ENCODE peak calls at places on chromosome 4, in six cellular contexts. L, K, Y, F, T and C are unnamed samples.

GRCh38 chr4:107734120-107734519 is 14.1 kb upstream of the PAPSS1 start:
- DNase-seq in L (peak), K (no peak), Y (no peak), F (no peak), T (no peak), C (no peak)

GRCh38 chr4:92600638-92601037 is 296.9 kb downstream of the GRID2 start:
- DNase-seq in L (peak), K (no peak), Y (no peak), F (no peak), T (no peak), C (no peak)

GRCh38 chr4:113446019-113446418 is 315.5 kb downstream of the CAMK2D start:
- DNase-seq in L (no peak), K (peak), Y (no peak), F (no peak), T (no peak), C (no peak)

GRCh38 chr4:11415409-11416070 is 13.2 kb downstream of the HS3ST1 start:
- DNase-seq in L (no peak), K (no peak), Y (no peak), F (no peak), T (no peak), C (no peak)

GRCh38 chr4:65668201-65669007 is 1.9 kb downstream of the EPHA5 start:
- DNase-seq in L (peak), K (no peak), Y (no peak), F (no peak), T (peak), C (peak)

GRCh38 chr4:13348216-13348615 is 135.9 kb downstream of the RAB28 start:
- DNase-seq in L (no peak), K (no peak), Y (no peak), F (no peak), T (no peak), C (no peak)

GRCh38 chr4:2788101-2788500 is 4.8 kb upstream of the SH3BP2 start:
- DNase-seq in L (no peak), K (no peak), Y (no peak), F (no peak), T (no peak), C (no peak)

GRCh38 chr4:94488667-94489066 is 36.9 kb downstream of the PDLIM5 start:
- DNase-seq in L (no peak), K (peak), Y (no peak), F (peak), T (no peak), C (no peak)

GRCh38 chr4:11623726-11624037 is 195.0 kb upstream of the HS3ST1 start:
- DNase-seq in L (peak), K (peak), Y (no peak), F (no peak), T (no peak), C (no peak)

GRCh38 chr4:100391913-100392312 is 125.9 kb downstream of the EMCN start:
- DNase-seq in L (no peak), K (peak), Y (no peak), F (no peak), T (no peak), C (no peak)

GRCh38 chr4:7842384-7843279 is 97.0 kb downstream of the AFAP1 start:
- DNase-seq in L (no peak), K (peak), Y (no peak), F (peak), T (peak), C (no peak)

GRCh38 chr4:42655921-42656735 is 777 bp downstream of the ATP8A1 start:
- DNase-seq in L (peak), K (no peak), Y (peak), F (no peak), T (peak), C (peak)

GRCh38 chr4:77636902-77637301 is 31.3 kb downstream of the CXCL13 start:
- DNase-seq in L (no peak), K (peak), Y (no peak), F (peak), T (no peak), C (no peak)

GRCh38 chr4:75939890-75940691 is 722 bp downstream of the NAAA start:
- DNase-seq in L (peak), K (peak), Y (peak), F (no peak), T (peak), C (peak)

GRCh38 chr4:54276633-54277426 is 47.7 kb downstream of the PDGFRA start:
- DNase-seq in L (peak), K (no peak), Y (no peak), F (no peak), T (no peak), C (no peak)

GRCh38 chr4:6562931-6563901 is 11.8 kb upstream of the MAN2B2 start:
- DNase-seq in L (peak), K (no peak), Y (no peak), F (no peak), T (no peak), C (no peak)

GRCh38 chr4:2995546-2996265 is 32.3 kb downstream of the GRK4 start:
- DNase-seq in L (no peak), K (no peak), Y (no peak), F (no peak), T (no peak), C (no peak)

GRCh38 chr4:17027495-17027894 is 129.1 kb upstream of the LDB2 start:
- DNase-seq in L (no peak), K (peak), Y (no peak), F (peak), T (no peak), C (no peak)

GRCh38 chr4:39446842-39447573 is 11.7 kb downstream of the RPL9 start:
- DNase-seq in L (peak), K (peak), Y (peak), F (no peak), T (peak), C (peak)

GRCh38 chr4:53712326-53712725 is 121.0 kb upstream of the LNX1 start:
- DNase-seq in L (no peak), K (no peak), Y (no peak), F (no peak), T (no peak), C (no peak)

GRCh38 chr4:113979157-113979972 is at the start of gene ARSJ:
- DNase-seq in L (peak), K (peak), Y (peak), F (peak), T (peak), C (peak)

GRCh38 chr4:85372986-85373385 is 102.0 kb upstream of the ARHGAP24 start:
- DNase-seq in L (no peak), K (no peak), Y (no peak), F (no peak), T (no peak), C (no peak)

GRCh38 chr4:112099701-112100289 is 45.5 kb upstream of the FAM241A start:
- DNase-seq in L (peak), K (peak), Y (no peak), F (peak), T (no peak), C (no peak)

GRCh38 chr4:63777571-63777970 is 631.7 kb downstream of the TECRL start:
- DNase-seq in L (no peak), K (no peak), Y (no peak), F (no peak), T (no peak), C (no peak)

GRCh38 chr4:98625399-98625798 is 33.0 kb downstream of the TSPAN5 start:
- DNase-seq in L (no peak), K (no peak), Y (no peak), F (no peak), T (no peak), C (no peak)

GRCh38 chr4:26178874-26179273 is 141.9 kb upstream of the RBPJ start:
- DNase-seq in L (no peak), K (no peak), Y (no peak), F (no peak), T (peak), C (no peak)

GRCh38 chr4:127586922-127587571 is 45.7 kb upstream of the INTU start:
- DNase-seq in L (peak), K (peak), Y (no peak), F (no peak), T (no peak), C (no peak)

GRCh38 chr4:17762705-17763104 is 18.7 kb downstream of the FAM184B start:
- DNase-seq in L (peak), K (peak), Y (no peak), F (peak), T (no peak), C (no peak)

GRCh38 chr4:118865091-118865708 is 23.5 kb upstream of the SYNPO2 start:
- DNase-seq in L (peak), K (peak), Y (no peak), F (no peak), T (no peak), C (peak)

GRCh38 chr4:99586747-99587146 is 12.1 kb downstream of the MTTP start:
- DNase-seq in L (peak), K (no peak), Y (no peak), F (no peak), T (no peak), C (no peak)

GRCh38 chr4:174928575-174929253 is 10.6 kb downstream of the ADAM29 start:
- DNase-seq in L (peak), K (no peak), Y (no peak), F (no peak), T (no peak), C (no peak)

GRCh38 chr4:7359302-7360063 is 75.2 kb downstream of the PSAPL1 start:
- DNase-seq in L (no peak), K (no peak), Y (no peak), F (no peak), T (no peak), C (no peak)

GRCh38 chr4:91502365-91502764 is 801.4 kb upstream of the GRID2 start:
- DNase-seq in L (peak), K (no peak), Y (no peak), F (no peak), T (no peak), C (no peak)

GRCh38 chr4:177239475-177239874 is 70.2 kb upstream of the NEIL3 start:
- DNase-seq in L (no peak), K (peak), Y (no peak), F (no peak), T (no peak), C (no peak)

GRCh38 chr4:39304651-39305050 is 61.5 kb downstream of the RFC1 start:
- DNase-seq in L (no peak), K (no peak), Y (no peak), F (no peak), T (no peak), C (no peak)

GRCh38 chr4:137531121-137531520 is 1.2 kb downstream of the PCDH18 start:
- DNase-seq in L (peak), K (peak), Y (no peak), F (no peak), T (no peak), C (no peak)

GRCh38 chr4:105350859-105351494 is 122.9 kb downstream of the PPA2 start:
- DNase-seq in L (no peak), K (peak), Y (no peak), F (peak), T (no peak), C (no peak)

GRCh38 chr4:152321408-152321807 is 214.5 kb downstream of the FBXW7 start:
- DNase-seq in L (no peak), K (no peak), Y (no peak), F (no peak), T (no peak), C (no peak)

GRCh38 chr4:32991663-32992062 is 2271.5 kb downstream of the PCDH7 start:
- DNase-seq in L (no peak), K (no peak), Y (no peak), F (no peak), T (no peak), C (no peak)

GRCh38 chr4:525660-526059 is 26.6 kb downstream of the PIGG start:
- DNase-seq in L (no peak), K (no peak), Y (no peak), F (no peak), T (no peak), C (no peak)

GRCh38 chr4:140049024-140049923 is 104.7 kb downstream of the MAML3 start:
- DNase-seq in L (peak), K (peak), Y (peak), F (no peak), T (peak), C (peak)
- TF ChIP-seq CTCF in L (peak), K (no peak), Y (no peak), F (no peak), T (peak), C (no peak)

DNA sequence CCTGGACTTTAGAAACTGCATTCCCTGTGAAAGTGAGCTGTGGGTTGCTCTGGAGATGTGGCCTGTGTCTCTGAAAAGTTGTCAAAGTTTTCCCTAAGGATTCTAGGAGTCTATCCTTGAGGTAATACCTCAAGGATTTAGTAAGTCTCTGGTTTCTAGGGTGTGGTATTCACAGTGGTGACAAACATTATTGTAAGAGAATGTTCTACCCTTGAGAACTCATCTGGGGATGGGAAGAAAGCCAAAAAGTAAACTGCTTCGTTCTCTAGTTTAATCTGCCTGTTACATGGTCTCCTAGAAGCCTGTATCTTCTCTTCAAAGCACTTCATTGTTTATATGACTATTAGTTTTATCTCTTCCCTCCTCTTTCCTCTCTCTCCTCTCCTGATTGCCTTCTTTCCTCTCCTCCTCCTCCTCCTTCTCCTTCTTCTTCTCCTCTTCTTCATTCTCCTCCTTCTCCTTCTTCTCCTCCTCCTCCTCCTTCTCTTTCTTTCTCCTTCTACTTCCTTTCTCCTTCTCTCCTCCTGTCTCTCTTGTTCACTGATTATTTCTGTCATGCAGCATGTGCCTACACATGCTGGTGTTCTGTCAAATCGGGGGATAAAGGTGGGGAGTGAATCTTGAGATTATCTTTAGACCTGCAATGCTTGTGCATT is 321.3 kb downstream of the PTTG2 start:
- DNase-seq in L (no peak), K (peak), Y (no peak), F (no peak), T (no peak), C (no peak)
- H3K27ac ChIP-seq in L (no peak), K (no peak), Y (no peak), F (no peak), T (peak), C (no peak)

DNA sequence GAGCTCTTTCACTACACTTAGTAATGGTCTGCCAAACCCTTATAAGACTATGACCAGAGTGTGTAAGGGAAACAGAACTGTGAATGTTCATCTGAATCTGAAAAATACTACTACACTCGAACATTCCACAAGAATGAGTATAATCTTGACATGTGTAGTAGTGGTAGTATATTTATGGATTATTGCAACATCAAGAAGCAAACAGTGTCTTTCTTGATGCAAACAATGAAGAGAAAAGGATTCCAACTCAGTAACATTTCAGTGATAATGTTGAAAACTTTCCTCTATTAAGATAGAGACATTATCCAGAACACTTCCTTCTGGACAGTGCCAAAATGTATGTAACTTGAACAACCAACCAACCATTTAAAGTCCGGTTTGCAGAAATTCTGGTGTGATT is 394.7 kb upstream of the CPEB2 start:
- DNase-seq in L (no peak), K (no peak), Y (no peak), F (no peak), T (no peak), C (no peak)
- TF ChIP-seq CTCF in L (no peak), K (no peak), Y (no peak), F (no peak), T (no peak), C (no peak)

GRCh38 chr4:20287246-20287645 is 35.5 kb downstream of the SLIT2 start:
- DNase-seq in L (no peak), K (no peak), Y (no peak), F (no peak), T (no peak), C (no peak)

GRCh38 chr4:20283039-20283438 is 31.3 kb downstream of the SLIT2 start:
- DNase-seq in L (peak), K (no peak), Y (no peak), F (no peak), T (no peak), C (no peak)

GRCh38 chr4:20288047-20288650 is 36.4 kb downstream of the SLIT2 start:
- DNase-seq in L (no peak), K (no peak), Y (no peak), F (no peak), T (no peak), C (no peak)

GRCh38 chr4:20281453-20281852 is 29.7 kb downstream of the SLIT2 start:
- DNase-seq in L (peak), K (no peak), Y (no peak), F (no peak), T (no peak), C (no peak)

DNA sequence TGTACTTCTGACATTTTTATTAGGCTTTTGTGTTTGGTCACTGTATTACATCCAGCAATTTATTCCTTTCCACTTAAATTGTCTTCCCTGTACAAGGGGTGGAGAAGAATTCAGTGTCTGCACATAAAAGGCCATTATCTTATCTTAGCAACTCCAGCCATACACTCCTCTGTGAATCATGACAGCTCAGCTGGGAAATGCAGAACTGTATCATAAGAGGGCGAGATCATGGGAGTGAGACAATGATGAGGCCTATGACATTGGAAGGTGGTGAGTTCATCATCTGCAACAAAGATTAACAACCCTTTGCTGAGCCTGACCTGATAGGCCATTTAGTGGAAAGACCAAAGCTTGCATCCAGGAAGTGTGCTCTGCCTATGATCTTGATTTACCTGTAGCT is 33.3 kb downstream of the SLIT2 start:
- DNase-seq in L (no peak), K (peak), Y (no peak), F (no peak), T (no peak), C (no peak)
- H3K27ac ChIP-seq in L (no peak), K (no peak), Y (no peak), F (no peak), T (no peak), C (no peak)